ENCODE peak calls at places on chromosomes 2 and 18, in nine cellular contexts. H, Y, U, Q, M, P, E, F and Z are unnamed samples.
A peak's percentile ranks its signal among the peaks of the same experiment; 100 is the strongest.

GRCh38 chr2:31334311-31335026 is 80.1 kb downstream of the XDH start:
- DNase-seq in Y (no peak), E (no peak), M (no peak), H (no peak), U (no peak), P (no peak), F (no peak), Q (no peak), Z (no peak)

GRCh38 chr2:168804214-168804613 is 1.8 kb downstream of the NOSTRIN start:
- DNase-seq in F (no peak), U (no peak), M (no peak), Q (no peak), H (no peak), P (no peak), E (no peak), Y (no peak), Z (no peak)

GRCh38 chr2:239186516-239186915 is 214.3 kb downstream of the HDAC4 start:
- DNase-seq in Y (no peak), H (no peak), P (peak; percentile 53), M (no peak), F (peak; percentile 59), E (no peak), U (no peak), Q (no peak), Z (no peak)

GRCh38 chr2:130824492-130825061 is 12.1 kb upstream of the ARHGEF4 start:
- DNase-seq in E (no peak), M (peak; percentile 39), P (no peak), H (no peak), Q (no peak), Y (peak; percentile 25), U (no peak), F (no peak), Z (no peak)

GRCh38 chr18:26103579-26103978 is 13.2 kb upstream of the SS18 start:
- DNase-seq in E (no peak), U (peak; percentile 46), F (no peak), Q (no peak), P (no peak), M (no peak), H (no peak), Y (no peak), Z (no peak)

GRCh38 chr2:177058747-177059146 is 153.8 kb upstream of the HNRNPA3 start:
- DNase-seq in H (no peak), F (no peak), M (no peak), E (no peak), U (no peak), P (no peak), Y (no peak), Q (no peak), Z (no peak)

GRCh38 chr2:124258481-124258880 is 233.4 kb downstream of the CNTNAP5 start:
- DNase-seq in E (no peak), U (no peak), Y (no peak), P (no peak), M (no peak), F (no peak), H (no peak), Q (no peak), Z (no peak)

GRCh38 chr18:67500512-67500911 is 16.0 kb downstream of the DSEL start:
- DNase-seq in M (no peak), U (no peak), F (no peak), E (no peak), Y (no peak), Q (no peak), P (no peak), H (no peak), Z (no peak)

GRCh38 chr2:186780701-186781316 is 68.2 kb downstream of the ZSWIM2 start:
- DNase-seq in U (peak; percentile 63), Q (no peak), Y (no peak), H (no peak), E (no peak), P (no peak), F (no peak), M (no peak), Z (no peak)

GRCh38 chr2:54065411-54065810 is 50.0 kb upstream of the ACYP2 start:
- DNase-seq in H (peak; percentile 9), F (no peak), P (no peak), E (no peak), Q (no peak), U (no peak), Y (peak; percentile 58), M (peak; percentile 48), Z (no peak)

GRCh38 chr2:223929575-223930001 is 15.5 kb downstream of the WDFY1 start:
- DNase-seq in M (no peak), P (no peak), E (no peak), U (no peak), H (no peak), Q (no peak), F (no peak), Y (no peak), Z (no peak)

GRCh38 chr18:8300749-8301148 is 308.5 kb upstream of the RAB12 start:
- DNase-seq in M (no peak), U (no peak), F (no peak), Q (no peak), Y (no peak), E (no peak), P (no peak), H (no peak), Z (no peak)